ENCODE peak calls at places on chromosome 12, in nine cellular contexts. One of them, this sample, is unnamed.

GRCh38 chr12:30756074-30756473 is 1.3 kb upstream of the CAPRIN2 start:
- DNase-seq in memory B cell: no peak
- DNase-seq in AG04450: no peak
- DNase-seq in GM13977: no peak
- DNase-seq in epithelial cell of prostate: no peak
- DNase-seq in fibroblast of the conjunctiva: no peak
- DNase-seq in NCI-H510A treated with DMSO at 0.1 percent for 48 hours: no peak
- DNase-seq in activated CD4-positive, alpha-beta T cell treated with anti-CD3 and anti-CD28 coated beads, Interleukin-2, amount 10 ng/mL, durations not matched to agents 7 days and 5 days: no peak
- DNase-seq in D341Med: no peak
- DNase-seq in this sample: no peak

GRCh38 chr12:104306943-104307654 is 3.6 kb downstream of the EID3 start:
- DNase-seq in D341Med: no peak
- DNase-seq in fibroblast of the conjunctiva: no peak
- DNase-seq in activated CD4-positive, alpha-beta T cell treated with anti-CD3 and anti-CD28 coated beads, Interleukin-2, amount 10 ng/mL, durations not matched to agents 7 days and 5 days: no peak
- DNase-seq in GM13977: no peak
- DNase-seq in NCI-H510A treated with DMSO at 0.1 percent for 48 hours: no peak
- DNase-seq in epithelial cell of prostate: no peak
- DNase-seq in memory B cell: no peak
- DNase-seq in AG04450: no peak
- DNase-seq in this sample: no peak

GRCh38 chr12:3092770-3093169 is 15.6 kb downstream of the TSPAN9 start:
- DNase-seq in fibroblast of the conjunctiva: no peak
- DNase-seq in D341Med: no peak
- DNase-seq in NCI-H510A treated with DMSO at 0.1 percent for 48 hours: no peak
- DNase-seq in activated CD4-positive, alpha-beta T cell treated with anti-CD3 and anti-CD28 coated beads, Interleukin-2, amount 10 ng/mL, durations not matched to agents 7 days and 5 days: no peak
- DNase-seq in epithelial cell of prostate: no peak
- DNase-seq in GM13977: no peak
- DNase-seq in memory B cell: no peak
- DNase-seq in AG04450: no peak
- DNase-seq in this sample: no peak

GRCh38 chr12:109743076-109743910 is 29.7 kb downstream of the FAM222A start:
- DNase-seq in fibroblast of the conjunctiva: no peak
- DNase-seq in activated CD4-positive, alpha-beta T cell treated with anti-CD3 and anti-CD28 coated beads, Interleukin-2, amount 10 ng/mL, durations not matched to agents 7 days and 5 days: no peak
- DNase-seq in epithelial cell of prostate: no peak
- DNase-seq in D341Med: no peak
- DNase-seq in NCI-H510A treated with DMSO at 0.1 percent for 48 hours: no peak
- DNase-seq in GM13977: no peak
- DNase-seq in memory B cell: no peak
- DNase-seq in AG04450: no peak
- DNase-seq in this sample: no peak

GRCh38 chr12:108394196-108394595 is 55.1 kb upstream of the CMKLR1 start:
- DNase-seq in fibroblast of the conjunctiva: no peak
- DNase-seq in GM13977: no peak
- DNase-seq in activated CD4-positive, alpha-beta T cell treated with anti-CD3 and anti-CD28 coated beads, Interleukin-2, amount 10 ng/mL, durations not matched to agents 7 days and 5 days: no peak
- DNase-seq in AG04450: no peak
- DNase-seq in NCI-H510A treated with DMSO at 0.1 percent for 48 hours: no peak
- DNase-seq in D341Med: no peak
- DNase-seq in epithelial cell of prostate: no peak
- DNase-seq in memory B cell: no peak
- DNase-seq in this sample: peak; percentile 98

GRCh38 chr12:119869720-119870119 is 7.4 kb downstream of the CIT start:
- DNase-seq in GM13977: no peak
- DNase-seq in activated CD4-positive, alpha-beta T cell treated with anti-CD3 and anti-CD28 coated beads, Interleukin-2, amount 10 ng/mL, durations not matched to agents 7 days and 5 days: no peak
- DNase-seq in D341Med: no peak
- DNase-seq in AG04450: peak; percentile 67
- DNase-seq in epithelial cell of prostate: peak; percentile 68
- DNase-seq in memory B cell: no peak
- DNase-seq in fibroblast of the conjunctiva: peak; percentile 86
- DNase-seq in NCI-H510A treated with DMSO at 0.1 percent for 48 hours: no peak
- DNase-seq in this sample: peak; percentile 89

GRCh38 chr12:73863541-73863940 is 674.1 kb upstream of the ATXN7L3B start:
- DNase-seq in activated CD4-positive, alpha-beta T cell treated with anti-CD3 and anti-CD28 coated beads, Interleukin-2, amount 10 ng/mL, durations not matched to agents 7 days and 5 days: no peak
- DNase-seq in D341Med: no peak
- DNase-seq in fibroblast of the conjunctiva: no peak
- DNase-seq in GM13977: no peak
- DNase-seq in memory B cell: no peak
- DNase-seq in AG04450: no peak
- DNase-seq in NCI-H510A treated with DMSO at 0.1 percent for 48 hours: no peak
- DNase-seq in epithelial cell of prostate: peak; percentile 10
- DNase-seq in this sample: no peak

GRCh38 chr12:53737951-53738833 is 10.9 kb upstream of the CALCOCO1 start:
- DNase-seq in fibroblast of the conjunctiva: no peak
- DNase-seq in GM13977: no peak
- DNase-seq in epithelial cell of prostate: no peak
- DNase-seq in AG04450: no peak
- DNase-seq in D341Med: peak; percentile 50
- DNase-seq in activated CD4-positive, alpha-beta T cell treated with anti-CD3 and anti-CD28 coated beads, Interleukin-2, amount 10 ng/mL, durations not matched to agents 7 days and 5 days: peak; percentile 17
- DNase-seq in NCI-H510A treated with DMSO at 0.1 percent for 48 hours: no peak
- DNase-seq in memory B cell: no peak
- DNase-seq in this sample: no peak

GRCh38 chr12:42482820-42483533 is 106.6 kb downstream of the PRICKLE1 start:
- DNase-seq in fibroblast of the conjunctiva: no peak
- DNase-seq in D341Med: peak; percentile 95
- DNase-seq in NCI-H510A treated with DMSO at 0.1 percent for 48 hours: no peak
- DNase-seq in memory B cell: peak; percentile 77
- DNase-seq in AG04450: no peak
- DNase-seq in activated CD4-positive, alpha-beta T cell treated with anti-CD3 and anti-CD28 coated beads, Interleukin-2, amount 10 ng/mL, durations not matched to agents 7 days and 5 days: peak; percentile 41
- DNase-seq in GM13977: peak; percentile 91
- DNase-seq in epithelial cell of prostate: no peak
- DNase-seq in this sample: peak; percentile 75

GRCh38 chr12:65123435-65124063 is 2.4 kb upstream of the WIF1 start:
- DNase-seq in GM13977: peak; percentile 18
- DNase-seq in epithelial cell of prostate: no peak
- DNase-seq in NCI-H510A treated with DMSO at 0.1 percent for 48 hours: peak; percentile 46
- DNase-seq in activated CD4-positive, alpha-beta T cell treated with anti-CD3 and anti-CD28 coated beads, Interleukin-2, amount 10 ng/mL, durations not matched to agents 7 days and 5 days: peak; percentile 42
- DNase-seq in AG04450: no peak
- DNase-seq in memory B cell: no peak
- DNase-seq in fibroblast of the conjunctiva: peak; percentile 17
- DNase-seq in D341Med: peak; percentile 41
- DNase-seq in this sample: peak; percentile 48

GRCh38 chr12:28162697-28163096 is 27.6 kb upstream of the CCDC91 start:
- DNase-seq in memory B cell: no peak
- DNase-seq in AG04450: no peak
- DNase-seq in fibroblast of the conjunctiva: no peak
- DNase-seq in D341Med: no peak
- DNase-seq in activated CD4-positive, alpha-beta T cell treated with anti-CD3 and anti-CD28 coated beads, Interleukin-2, amount 10 ng/mL, durations not matched to agents 7 days and 5 days: no peak
- DNase-seq in epithelial cell of prostate: no peak
- DNase-seq in NCI-H510A treated with DMSO at 0.1 percent for 48 hours: no peak
- DNase-seq in GM13977: no peak
- DNase-seq in this sample: peak; percentile 25

GRCh38 chr12:110677206-110677911 is 11.6 kb downstream of the HVCN1 start:
- DNase-seq in NCI-H510A treated with DMSO at 0.1 percent for 48 hours: no peak
- DNase-seq in D341Med: peak; percentile 17
- DNase-seq in activated CD4-positive, alpha-beta T cell treated with anti-CD3 and anti-CD28 coated beads, Interleukin-2, amount 10 ng/mL, durations not matched to agents 7 days and 5 days: no peak
- DNase-seq in GM13977: peak; percentile 76
- DNase-seq in epithelial cell of prostate: no peak
- DNase-seq in AG04450: no peak
- DNase-seq in fibroblast of the conjunctiva: no peak
- DNase-seq in memory B cell: no peak
- DNase-seq in this sample: peak; percentile 68

GRCh38 chr12:5258498-5258897 is 173.4 kb upstream of the NTF3 start:
- DNase-seq in AG04450: peak; percentile 37
- DNase-seq in D341Med: no peak
- DNase-seq in NCI-H510A treated with DMSO at 0.1 percent for 48 hours: no peak
- DNase-seq in GM13977: no peak
- DNase-seq in epithelial cell of prostate: peak; percentile 73
- DNase-seq in memory B cell: no peak
- DNase-seq in activated CD4-positive, alpha-beta T cell treated with anti-CD3 and anti-CD28 coated beads, Interleukin-2, amount 10 ng/mL, durations not matched to agents 7 days and 5 days: no peak
- DNase-seq in fibroblast of the conjunctiva: no peak
- DNase-seq in this sample: no peak

GRCh38 chr12:31506907-31507306 is 84.0 kb downstream of the DENND5B start:
- DNase-seq in NCI-H510A treated with DMSO at 0.1 percent for 48 hours: no peak
- DNase-seq in memory B cell: no peak
- DNase-seq in activated CD4-positive, alpha-beta T cell treated with anti-CD3 and anti-CD28 coated beads, Interleukin-2, amount 10 ng/mL, durations not matched to agents 7 days and 5 days: no peak
- DNase-seq in D341Med: no peak
- DNase-seq in AG04450: no peak
- DNase-seq in fibroblast of the conjunctiva: no peak
- DNase-seq in epithelial cell of prostate: no peak
- DNase-seq in GM13977: no peak
- DNase-seq in this sample: no peak

GRCh38 chr12:125069616-125070015 is 4.4 kb downstream of the AACS start:
- DNase-seq in memory B cell: no peak
- DNase-seq in GM13977: no peak
- DNase-seq in fibroblast of the conjunctiva: no peak
- DNase-seq in epithelial cell of prostate: no peak
- DNase-seq in activated CD4-positive, alpha-beta T cell treated with anti-CD3 and anti-CD28 coated beads, Interleukin-2, amount 10 ng/mL, durations not matched to agents 7 days and 5 days: no peak
- DNase-seq in D341Med: no peak
- DNase-seq in NCI-H510A treated with DMSO at 0.1 percent for 48 hours: no peak
- DNase-seq in AG04450: no peak
- DNase-seq in this sample: peak; percentile 87

GRCh38 chr12:64889434-64890216 is 65.2 kb downstream of the TBC1D30 start:
- DNase-seq in NCI-H510A treated with DMSO at 0.1 percent for 48 hours: no peak
- DNase-seq in memory B cell: no peak
- DNase-seq in fibroblast of the conjunctiva: no peak
- DNase-seq in D341Med: no peak
- DNase-seq in epithelial cell of prostate: no peak
- DNase-seq in activated CD4-positive, alpha-beta T cell treated with anti-CD3 and anti-CD28 coated beads, Interleukin-2, amount 10 ng/mL, durations not matched to agents 7 days and 5 days: no peak
- DNase-seq in AG04450: no peak
- DNase-seq in GM13977: no peak
- DNase-seq in this sample: no peak

GRCh38 chr12:20546267-20546666 is 148.9 kb upstream of the SLCO1C1 start:
- DNase-seq in NCI-H510A treated with DMSO at 0.1 percent for 48 hours: no peak
- DNase-seq in memory B cell: no peak
- DNase-seq in fibroblast of the conjunctiva: no peak
- DNase-seq in GM13977: no peak
- DNase-seq in activated CD4-positive, alpha-beta T cell treated with anti-CD3 and anti-CD28 coated beads, Interleukin-2, amount 10 ng/mL, durations not matched to agents 7 days and 5 days: no peak
- DNase-seq in D341Med: no peak
- DNase-seq in AG04450: no peak
- DNase-seq in epithelial cell of prostate: no peak
- DNase-seq in this sample: no peak

GRCh38 chr12:66662729-66663128 is 16.1 kb downstream of the GRIP1 start:
- DNase-seq in GM13977: no peak
- DNase-seq in epithelial cell of prostate: peak; percentile 50
- DNase-seq in NCI-H510A treated with DMSO at 0.1 percent for 48 hours: no peak
- DNase-seq in activated CD4-positive, alpha-beta T cell treated with anti-CD3 and anti-CD28 coated beads, Interleukin-2, amount 10 ng/mL, durations not matched to agents 7 days and 5 days: no peak
- DNase-seq in D341Med: no peak
- DNase-seq in memory B cell: no peak
- DNase-seq in fibroblast of the conjunctiva: peak; percentile 14
- DNase-seq in AG04450: no peak
- DNase-seq in this sample: no peak

GRCh38 chr12:82182601-82183000 is 175.6 kb downstream of the CCDC59 start:
- DNase-seq in memory B cell: no peak
- DNase-seq in AG04450: no peak
- DNase-seq in D341Med: no peak
- DNase-seq in activated CD4-positive, alpha-beta T cell treated with anti-CD3 and anti-CD28 coated beads, Interleukin-2, amount 10 ng/mL, durations not matched to agents 7 days and 5 days: no peak
- DNase-seq in epithelial cell of prostate: no peak
- DNase-seq in GM13977: no peak
- DNase-seq in fibroblast of the conjunctiva: no peak
- DNase-seq in NCI-H510A treated with DMSO at 0.1 percent for 48 hours: no peak
- DNase-seq in this sample: no peak